ENCODE peak calls at places on chromosomes 5 and 9, in four cellular contexts. J, X, Z and I are unnamed samples.

GRCh38 chr5:135340568-135340967 is 58.5 kb downstream of the MACROH2A1 start:
- DNase-seq in Z (no peak), J (no peak), X (no peak), I (no peak)

GRCh38 chr5:103037673-103038455 is 82.1 kb downstream of the GIN1 start:
- DNase-seq in Z (no peak), X (no peak), J (no peak), I (no peak)

GRCh38 chr5:1212271-1212670 is 10.9 kb downstream of the SLC6A19 start:
- DNase-seq in Z (no peak), J (no peak), X (no peak), I (no peak)

GRCh38 chr9:120655005-120655622 is 59.2 kb downstream of the MEGF9 start:
- DNase-seq in X (no peak), J (no peak), Z (no peak), I (no peak)

GRCh38 chr9:94860678-94861588 is 134.4 kb downstream of the AOPEP start:
- DNase-seq in Z (no peak), X (no peak), J (no peak), I (no peak)

GRCh38 chr5:68217476-68217984 is 2.0 kb downstream of the PIK3R1 start:
- DNase-seq in J (no peak), Z (no peak), X (no peak), I (no peak)

GRCh38 chr5:72106922-72107873 is at the start of gene MAP1B:
- DNase-seq in X (peak; percentile 35), J (no peak), Z (peak; percentile 72), I (peak; percentile 13)

GRCh38 chr5:33725846-33726245 is 165.9 kb downstream of the ADAMTS12 start:
- DNase-seq in Z (no peak), X (no peak), J (no peak), I (no peak)

GRCh38 chr5:133734916-133735315 is 122.6 kb upstream of the FSTL4 start:
- DNase-seq in J (no peak), X (no peak), Z (no peak), I (no peak)

GRCh38 chr5:96655085-96655484 is 7.1 kb upstream of the CAST start:
- DNase-seq in Z (no peak), X (no peak), J (no peak), I (no peak)

GRCh38 chr5:107257885-107258520 is 412.7 kb downstream of the EFNA5 start:
- DNase-seq in Z (no peak), J (no peak), X (no peak), I (no peak)

GRCh38 chr9:23477908-23478307 is 348.1 kb downstream of the ELAVL2 start:
- DNase-seq in J (no peak), Z (no peak), X (no peak), I (no peak)

GRCh38 chr9:81266086-81266485 is 423.3 kb downstream of the TLE1 start:
- DNase-seq in J (no peak), X (no peak), Z (no peak), I (no peak)

GRCh38 chr5:136192015-136192525 is 892 bp downstream of the SMIM32 start:
- DNase-seq in X (no peak), J (no peak), Z (no peak), I (no peak)

GRCh38 chr5:171306141-171306540 is 2.9 kb upstream of the TLX3 start:
- DNase-seq in X (no peak), J (no peak), Z (no peak), I (no peak)

GRCh38 chr5:124927735-124928134 is 181.3 kb upstream of the ZNF608 start:
- DNase-seq in Z (no peak), X (no peak), J (no peak), I (no peak)

GRCh38 chr9:24245988-24246387 is 299.7 kb downstream of the IZUMO3 start:
- DNase-seq in Z (no peak), J (no peak), X (no peak), I (no peak)

GRCh38 chr9:2802494-2802921 is 41.4 kb downstream of the PUM3 start:
- DNase-seq in X (peak; percentile 5), Z (no peak), J (no peak), I (no peak)

GRCh38 chr9:2798423-2798822 is 45.5 kb downstream of the PUM3 start:
- DNase-seq in J (no peak), X (no peak), Z (no peak), I (no peak)

DNA sequence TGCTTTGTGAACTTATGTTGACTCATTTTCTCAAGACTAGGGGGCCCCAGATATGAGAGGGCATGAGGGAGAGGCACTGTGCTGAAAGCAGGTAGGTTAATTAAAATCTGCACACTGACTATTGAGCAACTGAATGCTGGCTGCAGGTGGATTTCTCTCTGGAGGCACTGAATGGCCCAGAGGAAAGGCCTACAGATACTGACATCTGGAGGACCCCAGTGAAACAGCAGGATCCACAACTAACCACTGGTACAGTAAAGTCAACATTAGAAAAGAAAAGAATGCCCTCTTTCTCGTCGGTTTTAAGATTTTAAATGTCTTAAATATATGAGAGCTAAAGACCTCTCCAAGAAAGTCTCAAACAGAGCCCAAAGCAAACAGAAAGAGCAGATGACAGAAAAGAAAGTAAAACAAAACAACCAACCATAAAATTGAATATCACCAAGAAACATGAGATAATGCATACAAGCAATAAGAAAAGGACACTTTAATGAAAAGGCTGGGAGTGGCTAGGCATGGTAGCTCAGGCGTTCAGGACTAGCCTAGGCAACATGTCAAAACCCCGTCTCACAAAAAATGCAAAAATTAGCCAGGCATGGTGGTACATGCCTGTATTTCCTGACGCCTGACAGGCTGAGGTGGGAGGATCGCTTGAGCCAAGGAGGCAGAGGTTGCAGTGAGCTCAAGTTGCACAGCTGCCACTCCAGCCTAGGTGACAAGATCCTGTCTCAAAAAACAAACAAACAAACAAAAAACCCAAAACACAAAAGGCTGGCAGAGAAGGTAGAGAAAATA is 43.3 kb downstream of the PUM3 start:
- DNase-seq in J (no peak), X (peak; percentile 24), Z (no peak), I (no peak)
- TF ChIP-seq CTCF in J (no peak), X (peak; percentile 36), Z (no peak), I (no peak)

GRCh38 chr9:38064842-38065368 is 4.1 kb downstream of the SHB start:
- DNase-seq in Z (no peak), X (no peak), J (no peak), I (no peak)

GRCh38 chr9:38066167-38066906 is 2.7 kb downstream of the SHB start:
- DNase-seq in J (no peak), Z (no peak), X (no peak), I (peak; percentile 52)

GRCh38 chr9:38066907-38067610 is 2.0 kb downstream of the SHB start:
- DNase-seq in J (peak; percentile 63), X (no peak), Z (peak; percentile 56), I (peak; percentile 72)

GRCh38 chr9:38067611-38067891 is 1.5 kb downstream of the SHB start:
- DNase-seq in J (no peak), Z (peak; percentile 42), X (no peak), I (peak; percentile 20)

GRCh38 chr9:38065369-38066075 is 3.5 kb downstream of the SHB start:
- DNase-seq in Z (no peak), J (no peak), X (no peak), I (no peak)
- H3K4me3 ChIP-seq in Z (no peak overlapping the region), J (no peak overlapping the region), X (peak overlapping the region; percentile 82), I (peak overlapping the region; percentile 93)

GRCh38 chr5:16695779-16696178 is 79.0 kb upstream of the RETREG1 start:
- DNase-seq in X (no peak), J (no peak), Z (no peak), I (no peak)
- H3K36me3 ChIP-seq in X (peaks cover 55% of the 10 kb centered on the region), J (peaks cover 15% of the 10 kb centered on the region), Z (no peaks in the 10 kb centered on the region), I (no peaks in the 10 kb centered on the region)

DNA sequence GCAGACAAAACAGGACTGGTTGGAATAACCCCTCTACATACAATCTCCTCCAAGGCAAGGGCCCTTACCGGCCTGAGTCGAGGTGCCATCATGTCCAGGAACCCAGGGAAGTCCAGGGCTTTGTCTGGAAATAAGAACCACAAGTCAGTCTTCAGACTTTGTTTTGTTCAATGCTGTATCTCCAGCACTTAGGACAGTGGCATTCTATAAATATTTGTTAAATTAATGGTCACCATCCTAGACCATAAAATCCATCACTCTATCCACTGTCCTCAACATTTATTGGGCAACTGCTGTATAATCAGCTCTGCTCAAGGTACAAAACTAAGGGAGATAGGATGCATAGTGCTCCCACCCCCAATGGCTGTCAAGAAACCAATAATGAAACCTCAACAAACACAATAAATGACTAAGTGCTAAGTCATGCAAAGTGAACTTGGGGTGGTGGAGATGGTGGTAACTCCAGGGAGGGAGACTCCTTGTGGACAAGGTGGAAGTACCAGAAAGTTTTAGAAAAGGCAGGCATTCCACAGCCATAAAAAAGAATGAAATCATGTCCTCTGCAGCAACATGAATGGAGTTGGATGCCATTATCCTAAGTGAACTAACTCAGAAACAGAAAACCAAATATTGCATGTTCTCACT is 5.0 kb downstream of the RELL2 start:
- DNase-seq in X (no peak), Z (no peak), J (no peak), I (no peak)
- TF ChIP-seq CTCF in X (no peak), Z (no peak), J (no peak), I (no peak)

GRCh38 chr5:148831590-148832565 is 5.5 kb downstream of the ADRB2 start:
- DNase-seq in Z (no peak), X (no peak), J (no peak), I (peak; percentile 65)

GRCh38 chr5:148828461-148829247 is 2.2 kb downstream of the ADRB2 start:
- DNase-seq in J (peak; percentile 52), X (no peak), Z (no peak), I (no peak)

GRCh38 chr5:148829734-148830133 is 3.3 kb downstream of the ADRB2 start:
- DNase-seq in J (no peak), Z (no peak), X (no peak), I (no peak)

GRCh38 chr5:148829248-148829594 is 2.8 kb downstream of the ADRB2 start:
- DNase-seq in X (no peak), Z (no peak), J (no peak), I (no peak)

DNA sequence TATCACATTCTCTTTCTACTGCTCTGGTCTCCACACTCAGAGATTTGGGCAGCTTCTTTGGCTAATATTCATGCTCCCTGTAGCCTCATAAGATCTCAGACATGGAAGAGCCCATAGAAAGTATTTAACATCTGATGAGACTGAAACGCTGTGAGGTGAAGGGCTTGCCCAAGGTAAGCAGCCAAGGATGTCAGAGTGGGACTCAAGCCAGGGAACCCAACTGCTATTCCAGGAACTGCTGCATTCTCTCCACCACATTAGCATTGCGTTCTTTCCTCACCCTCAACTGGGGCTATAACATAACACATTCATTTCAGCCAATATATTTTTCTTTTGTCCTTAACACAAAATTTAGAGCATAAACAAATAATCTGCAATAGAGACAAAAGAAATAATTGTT is 3.8 kb downstream of the ADRB2 start:
- DNase-seq in X (no peak), J (no peak), Z (no peak), I (no peak)
- H3K4me3 ChIP-seq in X (no peak overlapping the region), J (peak overlapping the region; percentile 8), Z (no peak overlapping the region), I (peak overlapping the region; percentile 57)